ENCODE peak calls at places on chromosomes 12 and 14, in five cellular contexts. U is ovary, G is stromal cell of bone marrow, L is mesendoderm, F is DMS153. K is an unnamed sample.

GRCh38 chr14:35855886-35856481 is 29.8 kb downstream of the BRMS1L start:
- DNase-seq in U (no peak), G (no peak), F (no peak), L (peak; percentile 1), K (no peak)

GRCh38 chr12:113260127-113260526 is 38.9 kb downstream of the TPCN1 start:
- DNase-seq in U (no peak), G (no peak), L (no peak), F (no peak), K (no peak)

GRCh38 chr14:68104518-68104917 is 284.9 kb downstream of the RAD51B start:
- DNase-seq in L (peak; percentile 93), G (peak; percentile 36), F (no peak), U (no peak), K (no peak)

GRCh38 chr12:94282675-94283074 is 134.3 kb downstream of the PLXNC1 start:
- DNase-seq in L (no peak), U (no peak), F (no peak), G (no peak), K (no peak)

GRCh38 chr12:128829870-128830504 is 6.2 kb upstream of the SLC15A4 start:
- DNase-seq in U (no peak), F (no peak), L (no peak), G (no peak), K (peak; percentile 36)

GRCh38 chr14:21915814-21916213 is 242.2 kb upstream of the OR4E1 start:
- DNase-seq in U (no peak), G (no peak), L (no peak), F (no peak), K (no peak)

GRCh38 chr12:111313833-111314259 is 55.0 kb downstream of the PHETA1 start:
- DNase-seq in U (peak; percentile 73), F (no peak), G (peak; percentile 27), L (peak; percentile 90), K (peak; percentile 11)

GRCh38 chr12:106845910-106846309 is 71.4 kb downstream of the RIC8B start:
- DNase-seq in U (no peak), F (no peak), L (peak; percentile 38), G (no peak), K (no peak)

GRCh38 chr12:113155641-113156040 is 6.1 kb downstream of the CFAP73 start:
- DNase-seq in U (no peak), G (no peak), L (no peak), F (no peak), K (no peak)

GRCh38 chr12:12503384-12504078 is 59.1 kb downstream of the DUSP16 start:
- DNase-seq in U (no peak), F (no peak), G (no peak), L (peak; percentile 71), K (no peak)

GRCh38 chr14:90938615-90939014 is 121.8 kb downstream of the RPS6KA5 start:
- DNase-seq in F (no peak), U (no peak), L (no peak), G (no peak), K (no peak)

GRCh38 chr14:97887690-97888089 is 1090.5 kb downstream of the VRK1 start:
- DNase-seq in U (no peak), L (no peak), F (no peak), G (no peak), K (no peak)

GRCh38 chr12:72271401-72271740 is 799 bp upstream of the TRHDE start:
- DNase-seq in L (no peak), G (no peak), F (no peak), U (peak; percentile 48), K (no peak)

GRCh38 chr12:106903241-106903950 is 52.3 kb upstream of the TMEM263 start:
- DNase-seq in L (peak; percentile 81), F (peak; percentile 52), G (peak; percentile 13), U (peak; percentile 74), K (no peak)

GRCh38 chr12:26195641-26196423 is 459 bp downstream of the SSPN start:
- DNase-seq in F (no peak), L (peak; percentile 61), G (no peak), U (peak; percentile 65), K (no peak)

GRCh38 chr12:91952916-91953315 is 192.7 kb downstream of the BTG1 start:
- DNase-seq in G (no peak), F (no peak), U (no peak), L (no peak), K (no peak)